ENCODE peak calls at places on chromosomes 2 and 18, in five cellular contexts. N is PC-3, O is astrocyte of the spinal cord, B is choroid plexus epithelial cell, X is body of pancreas. I is an unnamed sample.

GRCh38 chr2:12762976-12763375 is 46.2 kb downstream of the TRIB2 start:
- DNase-seq in N (no peak), O (no peak), B (no peak), X (no peak), I (no peak)

GRCh38 chr2:199460101-199460671 is 2.4 kb upstream of the SATB2 start:
- DNase-seq in N (peak), O (peak), B (peak), X (no peak), I (no peak)

GRCh38 chr2:4053769-4054493 is 350.6 kb downstream of the DCDC2C start:
- DNase-seq in N (peak), O (no peak), B (no peak), X (no peak), I (no peak)

GRCh38 chr2:172674034-172674967 is 61.3 kb upstream of the RAPGEF4 start:
- DNase-seq in N (no peak), O (peak), B (peak), X (peak), I (no peak)

GRCh38 chr2:197128897-197129296 is 181.7 kb downstream of the ANKRD44 start:
- DNase-seq in N (no peak), O (no peak), B (peak), X (no peak), I (no peak)

GRCh38 chr2:175111200-175111657 is 56.8 kb downstream of the ATF2 start:
- DNase-seq in N (peak), O (peak), B (peak), X (no peak), I (peak)

GRCh38 chr18:42813570-42813969 is 301.9 kb downstream of the RIT2 start:
- DNase-seq in N (no peak), O (no peak), B (no peak), X (no peak), I (no peak)

GRCh38 chr2:26477911-26478253 is at the start of gene OTOF:
- DNase-seq in N (peak), O (peak), B (peak), X (peak), I (peak)

GRCh38 chr18:59516356-59517155 is 157.5 kb upstream of the LMAN1 start:
- DNase-seq in N (peak), O (peak), B (peak), X (peak), I (no peak)

GRCh38 chr2:134728163-134728562 is 9.4 kb upstream of the TMEM163 start:
- DNase-seq in N (no peak), O (no peak), B (no peak), X (no peak), I (no peak)

GRCh38 chr2:37563375-37564011 is 107.9 kb downstream of the CDC42EP3 start:
- DNase-seq in N (no peak), O (no peak), B (no peak), X (no peak), I (no peak)

GRCh38 chr18:23574611-23575308 is 11.5 kb downstream of the NPC1 start:
- DNase-seq in N (no peak), O (no peak), B (no peak), X (no peak), I (no peak)

GRCh38 chr2:55112229-55113016 is 62.2 kb upstream of the RTN4 start:
- DNase-seq in N (no peak), O (peak), B (peak), X (peak), I (no peak)

GRCh38 chr2:127695491-127696472 is 5.5 kb upstream of the SFT2D3 start:
- DNase-seq in N (peak), O (peak), B (peak), X (peak), I (no peak)

GRCh38 chr2:58553937-58554336 is 312.8 kb upstream of the FANCL start:
- DNase-seq in N (peak), O (peak), B (peak), X (peak), I (no peak)
- TF ChIP-seq CTCF in N (peak), O (no peak), B (peak), X (no peak), I (no peak)

DNA sequence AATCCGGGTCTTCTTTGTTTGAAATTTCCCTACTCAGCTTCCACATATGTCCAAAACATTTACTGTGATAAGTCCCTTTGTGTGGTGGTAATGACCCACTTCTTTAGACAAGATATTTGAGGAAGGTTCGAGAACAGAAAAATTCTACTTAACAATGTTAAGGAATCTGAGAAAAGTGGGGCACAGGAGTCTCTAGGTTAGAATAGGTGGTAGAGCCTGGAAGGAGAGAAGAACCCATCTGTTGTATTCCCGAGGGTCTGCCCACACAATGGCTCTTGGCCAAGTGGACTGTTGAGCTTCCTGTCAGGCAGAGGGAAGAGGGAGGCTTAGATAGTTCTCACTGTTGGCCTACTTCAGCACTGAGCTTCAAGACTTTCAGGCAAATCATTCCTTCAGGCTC is 4.3 kb downstream of the IGFBP2 start:
- DNase-seq in N (no peak), O (no peak), B (no peak), X (no peak), I (no peak)
- H3K4me3 ChIP-seq in N (no peak), O (no peak), B (no peak), X (no peak), I (no peak)

DNA sequence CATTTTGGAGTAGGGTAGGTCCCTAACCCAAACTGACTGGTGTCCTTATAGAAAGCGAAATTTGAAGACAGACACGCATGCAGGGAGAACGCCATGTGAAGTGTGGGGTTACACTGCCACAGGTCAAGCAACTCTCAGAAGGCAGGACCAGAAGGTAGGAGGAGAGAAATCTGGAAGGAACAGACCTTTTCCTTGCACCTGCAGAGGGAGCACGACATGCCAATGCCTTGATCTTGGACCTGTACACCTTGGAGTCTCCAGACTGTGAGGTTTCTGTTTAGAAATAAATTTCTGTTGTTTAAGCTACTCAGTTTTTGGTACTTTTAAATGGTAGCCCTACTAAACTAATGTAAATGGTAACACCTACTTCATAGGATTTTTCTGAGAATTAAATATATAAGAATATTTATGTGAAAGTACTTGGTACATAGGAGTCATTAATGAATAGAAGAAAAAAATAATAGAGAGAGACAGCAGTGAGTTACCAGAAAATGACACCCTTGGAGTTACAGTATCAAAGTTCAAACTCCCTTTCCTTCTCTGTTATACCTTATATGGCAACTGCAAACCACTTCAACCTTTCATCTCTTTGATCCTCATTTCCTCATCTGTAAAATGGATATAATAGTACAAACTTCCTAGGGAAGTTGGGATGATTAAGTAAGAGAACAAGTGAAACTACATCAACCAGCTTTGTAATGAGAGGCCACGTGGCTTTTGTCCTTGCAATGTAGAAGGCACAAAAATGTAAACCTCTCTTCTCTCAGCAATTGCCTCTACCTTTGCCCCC is 184.9 kb upstream of the PARD3B start:
- DNase-seq in N (no peak), O (no peak), B (no peak), X (peak), I (no peak)
- TF ChIP-seq CTCF in N (peak), O (no peak), B (no peak), X (no peak), I (no peak)

GRCh38 chr2:88626171-88627054 is 851 bp downstream of the EIF2AK3 start:
- DNase-seq in N (peak), O (peak), B (no peak), X (peak), I (no peak)

GRCh38 chr2:88622307-88622706 is 5.0 kb downstream of the EIF2AK3 start:
- DNase-seq in N (no peak), O (no peak), B (no peak), X (no peak), I (no peak)

GRCh38 chr2:88621432-88621831 is 5.8 kb downstream of the EIF2AK3 start:
- DNase-seq in N (no peak), O (no peak), B (no peak), X (no peak), I (no peak)

GRCh38 chr2:88627055-88627855 is at the start of gene EIF2AK3:
- DNase-seq in N (peak), O (peak), B (peak), X (peak), I (peak)

GRCh38 chr2:88624477-88624876 is 2.8 kb downstream of the EIF2AK3 start:
- DNase-seq in N (no peak), O (no peak), B (no peak), X (peak), I (no peak)
- H3K4me3 ChIP-seq in N (no peak), O (no peak), B (no peak), X (no peak), I (no peak)

GRCh38 chr2:151071382-151071781 is 190.3 kb downstream of the RBM43 start:
- DNase-seq in N (peak), O (peak), B (peak), X (no peak), I (no peak)
- TF ChIP-seq CTCF in N (peak), O (peak), B (peak), X (no peak), I (peak)

GRCh38 chr2:240520143-240520973 is 37.4 kb downstream of the ANKMY1 start:
- DNase-seq in N (no peak), O (no peak), B (no peak), X (no peak), I (no peak)
- H3K4me3 ChIP-seq in N (no peak), O (no peak), B (no peak), X (no peak), I (peak)

DNA sequence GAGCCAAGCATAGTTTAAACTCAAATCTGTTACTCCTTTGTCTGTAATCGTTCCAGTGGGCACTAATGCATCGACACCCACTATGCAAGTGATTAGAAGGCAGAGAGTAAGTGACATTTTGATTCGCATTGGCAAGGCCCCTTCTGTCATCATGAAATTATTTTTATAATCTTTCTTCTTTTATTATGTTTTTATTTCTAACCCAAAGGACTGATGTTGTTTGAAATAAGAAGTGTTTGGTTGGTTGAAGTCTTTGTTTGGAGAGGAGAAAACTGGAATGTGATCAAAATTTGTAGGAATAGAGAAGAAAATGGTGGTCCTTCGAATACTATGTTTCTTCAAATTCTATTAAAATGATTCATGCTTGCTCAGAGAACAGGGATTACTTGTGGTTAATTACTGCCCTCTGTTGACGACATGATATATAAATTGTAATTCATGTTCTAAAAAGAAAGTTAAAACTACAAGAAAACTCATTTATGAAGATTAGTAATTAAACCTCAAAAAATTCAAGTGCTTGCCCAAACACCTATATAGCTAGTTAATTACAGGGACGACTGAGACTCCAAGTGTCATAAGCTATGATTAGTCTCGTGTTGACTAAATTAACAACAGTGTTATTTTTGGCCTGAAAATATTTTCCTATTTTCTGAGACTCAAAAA is 26.4 kb upstream of the TFPI start:
- DNase-seq in N (peak), O (peak), B (peak), X (no peak), I (no peak)
- TF ChIP-seq CTCF in N (peak), O (peak), B (peak), X (peak), I (peak)

GRCh38 chr2:63049291-63050185 is 1.1 kb upstream of the OTX1 start:
- DNase-seq in N (peak), O (peak), B (no peak), X (no peak), I (no peak)

GRCh38 chr2:63048367-63049171 is 2.1 kb upstream of the OTX1 start:
- DNase-seq in N (no peak), O (no peak), B (no peak), X (peak), I (no peak)

GRCh38 chr2:63047534-63048281 is 2.9 kb upstream of the OTX1 start:
- DNase-seq in N (no peak), O (no peak), B (no peak), X (no peak), I (no peak)

GRCh38 chr2:63044360-63045327 is 6.0 kb upstream of the OTX1 start:
- DNase-seq in N (no peak), O (no peak), B (no peak), X (no peak), I (no peak)

GRCh38 chr2:63047193-63047533 is 3.5 kb upstream of the OTX1 start:
- DNase-seq in N (no peak), O (no peak), B (no peak), X (no peak), I (no peak)
- H3K4me3 ChIP-seq in N (no peak), O (no peak), B (no peak), X (no peak), I (no peak)